ENCODE peak calls at places on chromosome 7, in nine cellular contexts. W is astrocyte, U is skeletal muscle cell, Z is body of pancreas, Q is A549, O is tibial artery, L is cardiac muscle cell, N is hepatocyte, D is K562. M is an unnamed sample.

GRCh38 chr7:111132833-111133232 is 41.9 kb downstream of the LRRN3 start:
- DNase-seq in Z (no peak), L (no peak), N (no peak), D (no peak), W (peak), U (no peak), Q (no peak), O (no peak), M (no peak)

GRCh38 chr7:101814996-101815825 is 2.2 kb upstream of the CUX1 start:
- DNase-seq in U (no peak), Q (peak), D (peak), W (no peak), N (peak), Z (peak), L (peak), O (peak), M (no peak)

GRCh38 chr7:134512271-134512670 is 15.1 kb upstream of the AKR1B10 start:
- DNase-seq in O (no peak), Q (no peak), N (no peak), W (no peak), U (no peak), L (no peak), D (no peak), Z (no peak), M (no peak)

GRCh38 chr7:139783647-139784385 is 6.0 kb upstream of the HIPK2 start:
- DNase-seq in O (no peak), L (no peak), N (no peak), D (no peak), U (no peak), Z (no peak), Q (no peak), W (no peak), M (no peak)

GRCh38 chr7:35714407-35714806 is 19.5 kb upstream of the HERPUD2 start:
- DNase-seq in O (no peak), Z (no peak), W (no peak), U (no peak), D (no peak), Q (no peak), N (no peak), L (no peak), M (no peak)

GRCh38 chr7:80294321-80294720 is 159.7 kb downstream of the GNAI1 start:
- DNase-seq in Q (no peak), L (peak), N (no peak), Z (no peak), W (peak), O (no peak), U (no peak), D (no peak), M (no peak)

GRCh38 chr7:140639366-140640053 is 1.1 kb downstream of the DENND2A start:
- DNase-seq in N (peak), W (peak), L (peak), Z (no peak), U (no peak), D (no peak), O (no peak), Q (no peak), M (no peak)

GRCh38 chr7:116669769-116670168 is 2.2 kb upstream of the MET start:
- DNase-seq in L (no peak), D (no peak), Q (no peak), Z (no peak), O (no peak), U (no peak), N (no peak), W (peak), M (no peak)

GRCh38 chr7:151738925-151739324 is 138.0 kb downstream of the PRKAG2 start:
- DNase-seq in O (no peak), W (no peak), N (no peak), U (no peak), D (no peak), L (no peak), Q (no peak), Z (no peak), M (no peak)

GRCh38 chr7:81584667-81585066 is 185.2 kb downstream of the HGF start:
- DNase-seq in N (no peak), Z (no peak), O (no peak), W (no peak), L (peak), U (peak), Q (no peak), D (no peak), M (no peak)

GRCh38 chr7:137957887-137958286 is 44.0 kb downstream of the CREB3L2 start:
- DNase-seq in Z (no peak), W (no peak), N (no peak), U (no peak), Q (no peak), D (no peak), O (peak), L (peak), M (no peak)

DNA sequence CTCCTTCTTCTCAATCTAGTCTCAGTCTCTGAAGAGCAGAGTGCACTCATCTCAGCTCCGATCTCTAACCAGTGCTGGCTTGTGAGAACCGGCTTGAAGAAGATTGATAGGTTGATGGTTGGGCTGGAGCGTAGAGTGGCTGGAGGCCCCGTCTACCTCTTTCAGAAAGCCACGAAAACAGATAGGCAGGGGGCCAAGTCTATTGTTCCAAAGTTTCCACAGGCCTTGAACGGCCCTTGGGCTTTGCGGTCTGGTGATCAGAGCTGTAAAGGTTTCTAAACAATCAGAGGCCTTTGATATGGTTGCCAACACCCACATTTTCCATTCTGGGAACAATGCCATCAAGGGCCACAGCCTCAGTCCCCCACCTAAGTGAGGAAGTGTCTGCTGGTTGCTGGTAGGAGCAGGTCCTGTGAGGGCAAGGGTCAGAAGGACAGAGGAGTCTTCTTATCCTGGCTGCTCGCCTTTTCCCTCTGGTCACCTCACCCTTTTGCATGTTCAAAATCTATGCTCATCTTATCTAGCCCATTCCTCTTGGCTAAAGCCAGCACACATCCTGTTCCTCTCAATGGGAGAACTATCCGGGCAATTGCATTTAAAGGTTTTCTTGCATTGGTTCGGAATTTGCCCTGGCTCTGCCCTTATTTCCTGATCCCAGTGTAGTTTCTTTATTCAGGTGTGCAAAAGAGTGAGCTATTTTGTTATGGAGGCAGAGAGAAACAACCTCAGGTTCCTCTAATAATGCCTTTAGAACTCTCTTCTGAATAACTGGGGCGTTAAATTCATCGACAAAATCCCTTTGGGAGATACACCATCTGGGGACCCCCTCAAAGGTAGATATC is 70.3 kb upstream of the KMT2E start:
- DNase-seq in L (peak), Z (peak), W (peak), U (no peak), O (peak), D (peak), Q (no peak), N (peak), M (peak)
- H3K4me3 ChIP-seq in L (no peak), Z (no peak), W (no peak), U (no peak), O (no peak), D (no peak), Q (no peak), N (no peak), M (no peak)

DNA sequence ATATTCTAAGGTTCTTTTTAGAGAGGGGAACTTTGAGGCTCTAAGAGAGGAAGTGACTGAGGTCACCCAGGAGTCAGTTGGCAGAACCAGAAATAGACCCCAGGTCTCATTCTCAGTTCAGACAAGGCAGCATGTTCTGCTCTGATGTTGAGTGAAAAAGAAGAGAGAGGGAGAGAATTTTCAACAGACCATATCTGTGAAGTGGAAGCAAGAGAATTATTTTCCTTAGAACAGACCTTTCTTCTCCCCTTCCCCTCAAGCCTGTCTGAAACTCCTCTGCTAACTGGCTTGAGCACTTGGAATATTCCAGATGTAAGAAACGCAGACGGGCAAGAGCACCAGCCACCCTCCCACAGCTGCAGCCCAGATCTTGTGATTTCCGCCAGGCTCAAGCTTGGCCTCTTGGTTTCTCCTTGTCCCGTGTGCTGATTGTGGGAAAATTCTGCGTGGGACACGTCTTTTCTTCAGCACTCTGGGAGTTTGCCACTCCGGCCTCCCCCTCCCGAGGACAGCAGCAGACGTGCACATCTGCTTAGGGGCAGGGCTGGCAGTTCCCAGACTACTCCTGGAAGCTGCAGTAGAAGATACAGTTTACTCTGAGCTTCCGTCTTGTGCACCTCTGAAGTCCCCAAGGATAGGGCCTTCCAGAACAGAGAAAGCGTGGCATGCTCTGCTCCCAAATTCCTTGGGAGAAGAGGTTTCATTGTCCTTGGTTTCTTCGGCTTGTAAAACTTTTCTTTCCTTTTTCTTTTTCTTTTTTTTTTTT is 22.7 kb upstream of the IKZF1 start:
- DNase-seq in W (no peak), Z (no peak), U (no peak), O (no peak), L (no peak), N (no peak), Q (no peak), D (no peak), M (no peak)
- H3K4me3 ChIP-seq in W (no peak), Z (no peak), U (no peak), O (no peak), L (no peak), N (no peak), Q (no peak), D (no peak), M (no peak)

GRCh38 chr7:20214787-20215669 is 2.2 kb downstream of the MACC1 start:
- DNase-seq in O (no peak), U (no peak), D (peak), L (no peak), Q (no peak), N (peak), Z (no peak), W (peak), M (no peak)
- H3K4me3 ChIP-seq in O (no peak), U (no peak), D (peak), L (no peak), Q (no peak), N (peak), Z (no peak), W (no peak), M (no peak)

GRCh38 chr7:124058515-124058914 is 25.6 kb upstream of the TMEM229A start:
- DNase-seq in W (no peak), O (no peak), U (no peak), L (no peak), Z (no peak), N (no peak), D (no peak), Q (no peak), M (no peak)

GRCh38 chr7:124060528-124060927 is 27.7 kb upstream of the TMEM229A start:
- DNase-seq in N (no peak), Z (no peak), Q (no peak), U (no peak), L (no peak), O (no peak), W (no peak), D (no peak), M (no peak)

GRCh38 chr7:124062171-124062570 is 29.3 kb upstream of the TMEM229A start:
- DNase-seq in D (no peak), U (no peak), L (no peak), Q (no peak), Z (no peak), W (no peak), N (no peak), O (no peak), M (no peak)

GRCh38 chr7:124057872-124058271 is 25.0 kb upstream of the TMEM229A start:
- DNase-seq in Q (no peak), O (no peak), W (no peak), U (no peak), Z (no peak), D (no peak), L (no peak), N (no peak), M (no peak)

DNA sequence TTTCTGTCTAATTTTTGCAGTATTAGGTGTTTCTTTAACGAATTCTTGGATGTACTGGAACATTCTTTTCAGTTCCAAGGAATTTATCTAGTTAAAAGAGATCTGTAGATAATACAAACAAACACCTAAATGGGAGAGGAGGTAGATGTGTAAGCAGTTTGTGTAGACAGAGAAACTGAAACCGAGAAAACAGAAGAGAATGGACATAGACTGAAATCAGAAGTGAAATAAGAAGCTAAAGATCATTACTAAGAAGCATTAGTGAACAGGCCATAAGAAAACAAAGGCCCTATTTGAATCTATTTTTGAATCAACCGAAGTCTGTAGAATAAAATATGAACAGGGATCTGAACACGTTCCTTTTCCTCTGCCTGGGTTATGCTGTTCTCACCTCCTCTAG is 26.5 kb upstream of the TMEM229A start:
- DNase-seq in O (no peak), Z (no peak), N (no peak), D (no peak), U (no peak), W (no peak), L (no peak), Q (no peak), M (no peak)
- H3K4me3 ChIP-seq in O (no peak), Z (no peak), N (no peak), D (no peak), U (no peak), W (no peak), L (no peak), Q (no peak), M (no peak)

GRCh38 chr7:16561943-16562342 is 35.3 kb downstream of the LRRC72 start:
- DNase-seq in Z (no peak), L (no peak), Q (no peak), U (no peak), D (no peak), N (no peak), O (no peak), W (no peak), M (no peak)

GRCh38 chr7:16550671-16551070 is 24.0 kb downstream of the LRRC72 start:
- DNase-seq in L (no peak), O (no peak), N (no peak), Z (no peak), W (no peak), Q (no peak), D (no peak), U (no peak), M (no peak)

GRCh38 chr7:16554518-16555236 is 28.1 kb downstream of the LRRC72 start:
- DNase-seq in L (no peak), O (no peak), Q (no peak), U (no peak), N (no peak), D (no peak), Z (peak), W (no peak), M (peak)

GRCh38 chr7:16559497-16560223 is 33.0 kb downstream of the LRRC72 start:
- DNase-seq in D (no peak), L (no peak), Z (no peak), N (no peak), Q (no peak), W (no peak), U (no peak), O (no peak), M (no peak)

DNA sequence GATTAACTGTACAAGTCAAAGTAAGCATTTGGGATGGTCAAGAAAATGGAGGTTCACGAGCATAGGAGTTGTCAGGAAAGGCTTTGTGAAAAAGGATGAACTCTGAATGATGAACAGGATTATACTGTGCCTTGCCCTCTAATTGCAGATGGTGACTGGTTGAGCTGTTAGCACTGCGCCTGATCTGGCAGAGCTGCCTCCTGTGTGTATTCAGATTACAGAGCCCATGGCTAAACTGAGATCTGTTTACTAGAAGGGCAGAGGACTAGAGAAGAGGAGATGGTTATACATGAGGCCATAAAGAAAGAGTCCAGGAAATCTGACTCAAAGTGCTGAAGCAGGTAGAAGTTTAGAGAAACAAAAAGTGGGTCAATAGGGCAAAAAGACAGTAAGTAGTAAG is 29.7 kb downstream of the LRRC72 start:
- DNase-seq in Z (no peak), D (no peak), N (no peak), O (no peak), U (no peak), Q (no peak), L (no peak), W (no peak), M (no peak)
- H3K4me3 ChIP-seq in Z (no peak), D (no peak), N (no peak), O (no peak), U (no peak), Q (no peak), L (no peak), W (no peak), M (no peak)